ENCODE peak calls at places on chromosomes 2 and 18, in seven cellular contexts. N is K562, E is NB4, S is gastrocnemius medialis, P is spleen, V is HCT116, D is stomach. Z is an unnamed sample.

GRCh38 chr18:79738565-79739439 is 58.9 kb upstream of the KCNG2 start:
- DNase-seq in V (no peak), S (no peak), P (peak; percentile 28), N (no peak), D (no peak), E (no peak), Z (no peak)

GRCh38 chr18:53861185-53861584 is 363.3 kb downstream of the MBD2 start:
- DNase-seq in E (no peak), N (no peak), P (no peak), D (no peak), S (no peak), V (no peak), Z (no peak)

GRCh38 chr18:905948-906415 is 1.3 kb downstream of the ADCYAP1 start:
- DNase-seq in P (no peak), S (no peak), E (no peak), D (no peak), N (no peak), V (no peak), Z (no peak)

GRCh38 chr18:61718944-61719343 is 173.9 kb downstream of the RNF152 start:
- DNase-seq in E (no peak), S (no peak), N (no peak), D (no peak), V (no peak), P (no peak), Z (no peak)

GRCh38 chr2:216987176-216987809 is 127.4 kb upstream of the TNP1 start:
- DNase-seq in D (no peak), N (peak; percentile 15), E (no peak), S (peak; percentile 62), V (no peak), P (no peak), Z (peak; percentile 85)

GRCh38 chr2:72276356-72276755 is 128.7 kb upstream of the CYP26B1 start:
- DNase-seq in E (no peak), S (no peak), N (no peak), D (no peak), P (no peak), V (no peak), Z (no peak)

GRCh38 chr2:224412064-224412921 is 10.4 kb upstream of the FAM124B start:
- DNase-seq in N (no peak), D (no peak), E (no peak), S (no peak), P (no peak), V (no peak), Z (no peak)

GRCh38 chr2:209141818-209142217 is 282.0 kb upstream of the MAP2 start:
- DNase-seq in S (no peak), V (no peak), D (no peak), P (no peak), N (no peak), E (no peak), Z (no peak)

GRCh38 chr2:43136862-43137261 is 89.5 kb downstream of the ZFP36L2 start:
- DNase-seq in S (no peak), N (no peak), D (no peak), P (peak; percentile 87), V (no peak), E (peak; percentile 39), Z (no peak)

GRCh38 chr2:163573652-163574051 is 162.2 kb downstream of the FIGN start:
- DNase-seq in P (no peak), V (no peak), D (no peak), N (no peak), E (no peak), S (no peak), Z (no peak)

DNA sequence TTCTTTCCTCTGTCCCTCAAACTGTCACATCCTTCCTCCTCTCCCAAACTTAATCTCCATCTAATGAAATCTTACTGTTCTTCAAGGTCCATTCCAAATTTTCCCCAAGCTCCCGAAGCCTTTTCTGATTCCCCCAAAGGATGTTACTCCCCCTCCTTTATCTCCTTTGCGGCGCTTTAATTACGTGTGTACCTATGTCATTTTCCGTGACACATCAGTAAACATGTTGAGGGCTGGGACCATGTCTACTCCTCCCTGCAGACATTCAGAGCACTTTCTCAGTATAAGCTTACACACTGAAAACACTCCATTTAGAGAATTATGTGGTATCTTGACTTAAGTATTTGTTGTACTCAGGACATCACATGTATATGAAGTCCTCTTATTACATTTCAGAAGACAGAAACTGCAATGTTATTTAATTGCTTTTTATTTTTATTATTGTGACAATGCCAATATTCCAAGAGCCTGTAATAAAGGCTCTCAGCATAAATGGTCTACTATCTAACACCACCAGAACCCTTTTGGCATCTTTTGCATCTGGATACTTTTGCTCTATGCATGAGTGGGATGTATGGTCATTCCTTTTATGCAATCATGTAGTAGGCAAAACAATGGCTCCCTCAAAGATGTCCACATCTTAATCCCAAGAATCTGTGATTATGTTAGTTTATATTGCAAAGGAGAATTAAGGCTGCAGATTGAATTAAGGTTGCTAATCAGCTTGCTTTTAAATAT is 1.8 kb downstream of the NMI start:
- DNase-seq in P (no peak), E (peak; percentile 52), S (no peak), D (no peak), N (no peak), V (no peak), Z (no peak)
- H3K4me3 ChIP-seq in P (peak overlapping the region; percentile 81), E (peak overlapping the region; percentile 82), S (no peak overlapping the region), D (no peak overlapping the region), N (peak overlapping the region; percentile 56), V (no peak overlapping the region), Z (no peak overlapping the region)

GRCh38 chr2:128032092-128032491 is 4.2 kb upstream of the SAP130 start:
- DNase-seq in P (no peak), E (no peak), N (no peak), V (no peak), S (no peak), D (no peak), Z (no peak)

GRCh38 chr2:128028668-128029054 is 802 bp upstream of the SAP130 start:
- DNase-seq in E (no peak), P (no peak), N (peak; percentile 46), D (no peak), V (no peak), S (no peak), Z (no peak)

GRCh38 chr2:128027801-128028667 is at the start of gene SAP130:
- DNase-seq in S (peak; percentile 98), D (peak; percentile 99), N (peak; percentile 91), V (peak; percentile 79), P (peak; percentile 99), E (peak; percentile 99), Z (peak; percentile 100)

GRCh38 chr2:128027278-128027800 is 520 bp downstream of the SAP130 start:
- DNase-seq in V (peak; percentile 96), D (peak; percentile 99), N (peak; percentile 97), S (peak; percentile 99), E (peak; percentile 100), P (peak; percentile 99), Z (peak; percentile 100)

DNA sequence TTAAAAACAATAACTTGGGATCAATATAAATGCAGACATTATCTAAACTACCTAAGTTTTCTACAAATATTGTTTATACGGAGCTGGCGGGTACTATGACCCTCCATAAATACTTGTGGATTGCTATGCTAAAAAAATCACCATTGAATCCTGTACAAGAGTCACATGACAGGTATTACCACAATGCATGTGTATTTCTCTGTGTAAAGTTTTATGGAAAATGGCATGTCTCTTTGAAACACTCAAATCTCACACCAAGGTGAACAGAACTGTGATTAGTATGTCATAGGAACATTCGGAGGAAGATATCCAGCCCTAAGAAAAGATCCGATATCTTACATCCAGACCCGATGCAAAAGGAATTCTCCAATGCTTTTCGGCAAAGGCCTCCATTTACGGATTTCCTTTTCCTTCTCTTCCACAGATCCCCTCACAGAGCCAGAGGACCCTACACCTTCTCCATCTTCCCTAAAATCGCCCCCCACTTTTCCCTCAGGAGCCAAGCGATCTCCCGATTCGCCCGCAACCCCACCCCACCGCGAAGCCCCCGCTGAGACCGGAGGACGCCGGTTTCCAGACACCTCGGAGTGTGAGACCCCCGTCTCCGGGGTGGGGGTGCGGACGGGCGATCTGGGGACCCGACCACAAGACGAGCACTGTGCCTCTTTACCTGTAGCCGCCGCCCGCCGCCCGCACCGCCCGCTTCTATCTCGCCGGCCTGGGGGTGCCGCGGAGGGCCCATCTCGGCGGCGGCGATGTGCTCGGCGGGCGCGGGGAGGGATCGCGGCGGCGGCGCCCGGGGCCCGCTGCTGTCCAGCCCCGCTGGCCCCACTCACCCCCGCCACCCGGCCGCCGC is 1.2 kb downstream of the SAP130 start:
- DNase-seq in N (no peak), S (no peak), E (no peak), P (no peak), D (no peak), V (no peak), Z (no peak)
- TF ChIP-seq POLR2A in N (no peak), S (peak; percentile 69), E (no peak), P (no peak), D (no peak), V (no peak), Z (no peak)

GRCh38 chr2:172093416-172094318 is 8.4 kb downstream of the DLX1 start:
- DNase-seq in N (no peak), P (no peak), E (no peak), V (no peak), S (no peak), D (no peak), Z (peak; percentile 20)

GRCh38 chr2:172092716-172093415 is 7.6 kb downstream of the DLX1 start:
- DNase-seq in D (no peak), P (no peak), V (no peak), N (no peak), E (no peak), S (no peak), Z (peak; percentile 65)

GRCh38 chr2:172090044-172090946 is 5.0 kb downstream of the DLX1 start:
- DNase-seq in N (no peak), D (no peak), E (no peak), V (no peak), S (no peak), P (no peak), Z (peak; percentile 82)

GRCh38 chr2:172090947-172091625 is 5.8 kb downstream of the DLX1 start:
- DNase-seq in D (no peak), E (no peak), P (no peak), N (no peak), S (no peak), V (no peak), Z (peak; percentile 8)

DNA sequence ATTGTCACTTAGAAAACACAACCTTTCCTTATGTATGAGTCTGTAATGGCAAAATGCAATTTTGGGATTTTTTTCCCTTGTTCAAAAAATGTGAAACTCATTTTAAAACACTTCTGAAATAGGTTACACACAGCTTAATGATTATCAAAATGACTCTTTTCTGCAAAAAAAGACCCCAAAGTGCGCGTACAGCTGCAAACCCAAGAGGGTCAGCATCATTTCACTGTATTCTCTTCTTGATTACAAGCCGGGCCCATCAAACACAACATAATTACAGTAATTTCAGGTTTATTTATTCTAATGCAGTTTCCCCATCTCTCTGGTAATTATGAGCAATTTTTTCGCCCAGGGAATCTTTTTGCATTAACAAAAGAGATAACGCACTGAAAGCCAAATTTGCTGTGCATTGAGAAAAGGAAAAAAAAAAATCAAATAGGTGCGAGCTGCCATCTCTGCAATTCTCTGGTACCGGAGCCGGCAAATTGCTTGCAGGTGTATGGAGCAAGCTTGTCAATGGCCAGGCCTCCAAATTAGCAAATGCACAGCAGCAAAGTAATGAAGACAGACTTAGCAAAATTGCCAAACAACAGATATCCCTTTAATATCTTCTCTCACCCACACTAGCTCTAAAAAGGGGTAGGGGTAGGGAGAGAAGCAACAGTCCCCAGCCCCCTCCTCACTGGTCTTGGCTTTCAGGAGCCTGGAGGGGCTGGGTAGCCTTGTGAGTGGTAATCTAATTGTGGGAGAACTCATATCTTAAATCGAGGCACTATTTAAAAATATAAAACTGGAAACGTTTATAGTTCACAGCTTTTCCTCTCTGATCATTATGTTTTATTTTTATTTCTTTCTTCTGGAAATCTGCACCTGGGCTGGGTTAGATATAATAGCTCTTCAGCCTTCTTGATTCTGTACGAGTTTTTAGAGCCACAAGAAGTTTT is 6.6 kb downstream of the DLX1 start:
- DNase-seq in E (no peak), S (no peak), P (no peak), D (no peak), V (no peak), N (no peak), Z (no peak)
- TF ChIP-seq CTCF in E (no peak), S (no peak), P (no peak), D (no peak), V (no peak), N (no peak), Z (no peak)

GRCh38 chr2:1744446-1745170 is at the start of gene PXDN:
- DNase-seq in V (no peak), P (peak; percentile 73), D (no peak), E (peak; percentile 70), N (no peak), S (no peak), Z (peak; percentile 18)
- H3K4me3 ChIP-seq in V (peak within 1 kb of the TSS; percentile 44), P (peak within 1 kb of the TSS; percentile 54), D (peak within 1 kb of the TSS; percentile 59), E (peak within 1 kb of the TSS; percentile 66), N (no peak within 1 kb of the TSS), S (peak within 1 kb of the TSS; percentile 66), Z (peak within 1 kb of the TSS; percentile 51)